ENCODE peak calls at places on chromosomes 4 and X, in six cellular contexts. W, B, X, U, F and J are unnamed samples.

GRCh38 chr4:22045051-22045450 is 96.5 kb upstream of the KCNIP4 start:
- DNase-seq in F (no peak), X (no peak), U (no peak), B (no peak), W (no peak), J (no peak)

GRCh38 chr4:148216866-148217814 is 225.1 kb downstream of the NR3C2 start:
- DNase-seq in B (no peak), U (no peak), W (peak), F (no peak), X (no peak), J (no peak)

GRCh38 chr4:38314663-38315062 is 349.3 kb upstream of the KLF3 start:
- DNase-seq in B (no peak), X (no peak), F (no peak), W (no peak), U (no peak), J (no peak)

GRCh38 chrX:39682778-39683177 is 415.0 kb downstream of the BCOR start:
- DNase-seq in W (no peak), F (no peak), X (no peak), B (no peak), U (no peak), J (no peak)

GRCh38 chrX:57643698-57644097 is 36.4 kb downstream of the NLRP2B start:
- DNase-seq in U (no peak), W (no peak), F (no peak), B (no peak), X (no peak), J (no peak)

GRCh38 chr4:128600410-128600809 is 209.1 kb upstream of the JADE1 start:
- DNase-seq in W (no peak), X (no peak), B (no peak), F (no peak), U (no peak), J (no peak)

GRCh38 chr4:74178798-74179197 is 20.9 kb downstream of the MTHFD2L start:
- DNase-seq in X (no peak), F (no peak), B (no peak), U (no peak), W (no peak), J (no peak)

GRCh38 chr4:78779280-78779679 is 3.1 kb downstream of the BMP2K start:
- DNase-seq in B (no peak), U (no peak), F (no peak), X (no peak), W (no peak), J (no peak)

GRCh38 chr4:2301221-2301642 is 39.3 kb upstream of the MXD4 start:
- DNase-seq in X (peak), B (no peak), W (no peak), F (no peak), U (no peak), J (no peak)

GRCh38 chr4:156711196-156711590 is 260.4 kb downstream of the PDGFC start:
- DNase-seq in X (no peak), U (no peak), B (no peak), F (no peak), W (no peak), J (no peak)

GRCh38 chr4:37949636-37950426 is 10.4 kb upstream of the PTTG2 start:
- DNase-seq in F (no peak), U (no peak), W (no peak), X (no peak), B (no peak), J (no peak)